ENCODE peak calls at places on chromosomes 6 and 20, in seven cellular contexts. A is fibroblast of lung, D is choroid plexus epithelial cell, T is right atrium auricular region, J is GM10248, R is lower lobe of right lung, O is kidney. Q is an unnamed sample.

GRCh38 chr6:43040542-43041257 is 13.0 kb downstream of the CUL7 start:
- DNase-seq in D (no peak), A (no peak), T (no peak), O (no peak), J (no peak), R (no peak), Q (no peak)

GRCh38 chr6:75305573-75305972 is 21.0 kb upstream of the TMEM30A start:
- DNase-seq in R (no peak), O (no peak), T (no peak), D (no peak), A (no peak), J (no peak), Q (no peak)

GRCh38 chr20:760751-761417 is 7.4 kb downstream of the SLC52A3 start:
- DNase-seq in D (peak), R (peak), A (no peak), O (no peak), T (no peak), J (peak), Q (no peak)

GRCh38 chr20:47392721-47393073 is 36.2 kb upstream of the ZMYND8 start:
- DNase-seq in J (no peak), D (no peak), T (no peak), O (no peak), A (no peak), R (no peak), Q (no peak)

GRCh38 chr6:52538921-52539354 is 37.9 kb downstream of the TRAM2 start:
- DNase-seq in A (no peak), T (no peak), R (no peak), J (no peak), D (no peak), O (no peak), Q (no peak)

GRCh38 chr6:42520786-42521607 is 42.8 kb upstream of the UBR2 start:
- DNase-seq in R (no peak), A (peak), J (no peak), T (no peak), D (peak), O (no peak), Q (no peak)

GRCh38 chr6:132334517-132334876 is 66.8 kb downstream of the MOXD1 start:
- DNase-seq in O (no peak), A (no peak), D (no peak), T (no peak), R (no peak), J (no peak), Q (no peak)

GRCh38 chr6:17493286-17493685 is 99.9 kb downstream of the CAP2 start:
- DNase-seq in O (no peak), D (peak), R (no peak), T (no peak), A (peak), J (no peak), Q (no peak)

GRCh38 chr6:158033751-158034702 is 52.4 kb downstream of the SYNJ2 start:
- DNase-seq in T (no peak), D (no peak), J (no peak), O (peak), R (peak), A (no peak), Q (no peak)

GRCh38 chr6:144284753-144285547 is at the start of gene UTRN:
- DNase-seq in O (peak), J (peak), D (peak), A (peak), R (peak), T (peak), Q (peak)

GRCh38 chr6:26555505-26556262 is 17.5 kb downstream of the HMGN4 start:
- DNase-seq in J (no peak), T (no peak), O (no peak), A (no peak), D (peak), R (no peak), Q (no peak)

GRCh38 chr20:9215539-9215938 is 146.7 kb downstream of the PLCB4 start:
- DNase-seq in T (no peak), R (no peak), D (peak), J (no peak), A (peak), O (no peak), Q (no peak)
- TF ChIP-seq CTCF in T (peak), R (peak), D (peak), J (no peak), A (peak), O (peak), Q (peak)

GRCh38 chr6:119116712-119117281 is 38.3 kb upstream of the FAM184A start:
- DNase-seq in D (no peak), T (no peak), J (no peak), O (no peak), R (no peak), A (no peak), Q (no peak)
- TF ChIP-seq CTCF in D (peak), T (no peak), J (no peak), O (no peak), R (no peak), A (peak), Q (peak)

GRCh38 chr20:32052792-32053362 is 835 bp downstream of the HCK start:
- DNase-seq in J (peak), A (no peak), D (no peak), T (no peak), R (peak), O (peak), Q (peak)
- TF ChIP-seq CTCF in J (no peak), A (no peak), D (no peak), T (no peak), R (no peak), O (no peak), Q (no peak)

GRCh38 chr6:39388526-39389371 is 66.2 kb upstream of the KCNK16 start:
- DNase-seq in O (no peak), A (no peak), D (no peak), R (no peak), T (no peak), J (peak), Q (no peak)

GRCh38 chr6:39393075-39393474 is 70.6 kb upstream of the KCNK16 start:
- DNase-seq in D (no peak), O (no peak), J (no peak), T (no peak), A (no peak), R (no peak), Q (no peak)

GRCh38 chr6:39387785-39388184 is 65.3 kb upstream of the KCNK16 start:
- DNase-seq in T (no peak), J (no peak), O (no peak), R (no peak), A (no peak), D (no peak), Q (no peak)

GRCh38 chr6:39391182-39391581 is 68.7 kb upstream of the KCNK16 start:
- DNase-seq in R (no peak), O (no peak), J (no peak), T (no peak), A (no peak), D (no peak), Q (no peak)

GRCh38 chr6:39389372-39389767 is 66.9 kb upstream of the KCNK16 start:
- DNase-seq in J (no peak), A (peak), D (peak), O (no peak), R (no peak), T (no peak), Q (no peak)
- TF ChIP-seq CTCF in J (no peak), A (peak), D (peak), O (no peak), R (no peak), T (peak), Q (no peak)

GRCh38 chr6:3337521-3338350 is 79.0 kb downstream of the PSMG4 start:
- DNase-seq in D (peak), J (peak), A (peak), T (no peak), O (no peak), R (no peak), Q (no peak)
- TF ChIP-seq CTCF in D (no peak), J (peak), A (peak), T (no peak), O (no peak), R (peak), Q (no peak)

DNA sequence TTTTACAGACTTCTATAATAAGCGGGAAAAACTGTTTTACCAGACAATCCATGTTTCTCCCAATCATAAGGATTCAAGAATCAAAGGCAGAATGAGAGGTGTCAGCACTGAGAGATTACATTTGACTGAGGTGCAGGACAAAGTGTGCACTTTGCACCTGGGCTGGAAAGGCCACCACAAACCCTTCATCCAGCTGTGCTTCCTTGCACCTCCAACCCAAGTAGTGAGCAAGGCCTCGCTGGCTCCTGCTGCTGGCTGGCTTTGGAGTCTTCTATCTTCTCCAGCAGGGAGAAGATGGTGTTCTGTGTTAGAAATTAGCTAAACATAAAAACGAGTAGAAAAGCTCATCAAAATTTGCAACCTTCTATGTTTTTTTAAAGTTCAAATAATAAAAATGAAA is 77.7 kb downstream of the CHD6 start:
- DNase-seq in R (no peak), A (no peak), T (no peak), D (no peak), O (no peak), J (no peak), Q (no peak)
- TF ChIP-seq CTCF in R (no peak), A (no peak), T (no peak), D (no peak), O (no peak), J (no peak), Q (no peak)

GRCh38 chr6:63764318-63764916 is 128.8 kb downstream of the PHF3 start:
- DNase-seq in T (no peak), O (no peak), D (peak), A (peak), R (no peak), J (no peak), Q (no peak)
- TF ChIP-seq CTCF in T (peak), O (peak), D (peak), A (peak), R (peak), J (peak), Q (peak)

Q was measured in CD14-positive monocyte.